ENCODE peak calls at places on chromosome 1, in seven cellular contexts. D, X, W, C, O, R and U are unnamed samples.
A peak's percentile ranks its signal among the peaks of the same experiment; 100 is the strongest.

GRCh38 chr1:11355594-11356467 is 82.8 kb downstream of the UBIAD1 start:
- DNase-seq in D (no peak), X (no peak), W (no peak), C (no peak), O (no peak), R (no peak), U (peak; percentile 50)

GRCh38 chr1:151199860-151200581 is 1.7 kb downstream of the PIP5K1A start:
- DNase-seq in D (no peak), X (no peak), W (peak; percentile 93), C (no peak), O (no peak), R (no peak), U (no peak)

GRCh38 chr1:234517087-234517802 is 38.3 kb upstream of the TARBP1 start:
- DNase-seq in D (no peak), X (no peak), W (no peak), C (no peak), O (no peak), R (no peak), U (no peak)

GRCh38 chr1:165228676-165229075 is 127.8 kb downstream of the LMX1A start:
- DNase-seq in D (no peak), X (no peak), W (peak; percentile 41), C (no peak), O (no peak), R (no peak), U (peak; percentile 71)

GRCh38 chr1:909861-910310 is 13.8 kb upstream of the SAMD11 start:
- DNase-seq in D (no peak), X (no peak), W (peak; percentile 76), C (no peak), O (no peak), R (no peak), U (no peak)

GRCh38 chr1:168380945-168381344 is 100.3 kb downstream of the TBX19 start:
- DNase-seq in D (no peak), X (no peak), W (no peak), C (no peak), O (no peak), R (no peak), U (no peak)

GRCh38 chr1:220038640-220039039 is 7.7 kb downstream of the EPRS1 start:
- DNase-seq in D (no peak), X (no peak), W (no peak), C (no peak), O (no peak), R (no peak), U (no peak)

GRCh38 chr1:198449281-198449680 is 91.2 kb downstream of the ATP6V1G3 start:
- DNase-seq in D (no peak), X (no peak), W (no peak), C (no peak), O (no peak), R (no peak), U (no peak)

GRCh38 chr1:210123924-210124589 is 108.5 kb upstream of the SERTAD4 start:
- DNase-seq in D (no peak), X (no peak), W (peak; percentile 85), C (no peak), O (no peak), R (no peak), U (no peak)

GRCh38 chr1:87295720-87296119 is 33.0 kb upstream of the LMO4 start:
- DNase-seq in D (no peak), X (no peak), W (peak; percentile 18), C (no peak), O (no peak), R (no peak), U (peak; percentile 38)

GRCh38 chr1:43505077-43505780 is 25.5 kb upstream of the PTPRF start:
- DNase-seq in D (no peak), X (no peak), W (no peak), C (no peak), O (no peak), R (peak; percentile 14), U (peak; percentile 27)

GRCh38 chr1:71667224-71667623 is 586.4 kb upstream of the ZRANB2 start:
- DNase-seq in D (no peak), X (no peak), W (peak; percentile 44), C (no peak), O (no peak), R (no peak), U (no peak)

GRCh38 chr1:2966435-2966834 is 54.8 kb upstream of the ACTRT2 start:
- DNase-seq in D (no peak), X (no peak), W (no peak), C (no peak), O (no peak), R (no peak), U (no peak)

GRCh38 chr1:23559136-23559984 is at the start of gene ID3:
- DNase-seq in D (peak; percentile 79), X (peak; percentile 95), W (peak; percentile 99), C (peak; percentile 74), O (peak; percentile 83), R (no peak), U (peak; percentile 93)

GRCh38 chr1:15343729-15344128 is 66.0 kb upstream of the EFHD2 start:
- DNase-seq in D (no peak), X (no peak), W (peak; percentile 70), C (no peak), O (no peak), R (no peak), U (peak; percentile 25)

GRCh38 chr1:224052767-224053166 is 61.1 kb upstream of the FBXO28 start:
- DNase-seq in D (no peak), X (no peak), W (peak; percentile 71), C (no peak), O (no peak), R (no peak), U (no peak)